ENCODE peak calls at places on chromosomes 11 and 22, in seven cellular contexts. P is NCI-H1092 treated with DMSO at 0.1 percent for 48 hours; D is Ammon's horn; X is endodermal cell; K is tibial nerve; B is T-helper 9 cell; L is activated T-helper 1 cell treated with anti-CD3 and anti-CD28 coated beads, Interleukin-12 subunit alpha, Interleukin-12 subunit beta, Interleukin-2, Interleukin-4 antibody, amounts not matched to agents 30 ng/mL and 10 ng/mL and 1 ng/mL, durations not matched to agents 14 hours and 24 hours and 36 hours. G is an unnamed sample.

GRCh38 chr11:117663826-117664225 is 133.2 kb downstream of the DSCAML1 start:
- DNase-seq in P (peak), D (peak), X (no peak), K (no peak), B (no peak), L (no peak), G (no peak)

GRCh38 chr11:128533473-128533872 is 53.9 kb downstream of the ETS1 start:
- DNase-seq in P (no peak), D (no peak), X (no peak), K (no peak), B (no peak), L (no peak), G (no peak)

GRCh38 chr22:24954114-24954463 is 1.6 kb downstream of the KIAA1671 start:
- DNase-seq in P (no peak), D (peak), X (peak), K (no peak), B (no peak), L (no peak), G (no peak)

GRCh38 chr11:121004196-121004840 is 19.6 kb upstream of the TBCEL start:
- DNase-seq in P (no peak), D (no peak), X (peak), K (no peak), B (no peak), L (no peak), G (no peak)

GRCh38 chr11:72812968-72813739 is 1.1 kb upstream of the ATG16L2 start:
- DNase-seq in P (peak), D (no peak), X (peak), K (no peak), B (peak), L (peak), G (peak)

GRCh38 chr11:70574725-70575347 is 176.5 kb downstream of the CTTN start:
- DNase-seq in P (no peak), D (no peak), X (peak), K (no peak), B (no peak), L (no peak), G (no peak)

GRCh38 chr11:225734-226453 is 10.2 kb downstream of the SIRT3 start:
- DNase-seq in P (no peak), D (no peak), X (peak), K (no peak), B (no peak), L (no peak), G (no peak)

GRCh38 chr11:16893456-16894076 is 120.6 kb downstream of the PLEKHA7 start:
- DNase-seq in P (no peak), D (no peak), X (peak), K (no peak), B (no peak), L (no peak), G (no peak)

GRCh38 chr22:40748388-40748970 is 69.2 kb downstream of the MCHR1 start:
- DNase-seq in P (no peak), D (no peak), X (peak), K (no peak), B (no peak), L (no peak), G (no peak)

GRCh38 chr11:132588366-132588765 is 943.9 kb downstream of the OPCML start:
- DNase-seq in P (no peak), D (no peak), X (no peak), K (no peak), B (no peak), L (no peak), G (no peak)

GRCh38 chr11:1260023-1260501 is 37.2 kb downstream of the MUC5B start:
- DNase-seq in P (no peak), D (no peak), X (peak), K (no peak), B (no peak), L (peak), G (peak)

GRCh38 chr11:26188559-26188958 is 143.4 kb upstream of the ANO3 start:
- DNase-seq in P (no peak), D (no peak), X (no peak), K (no peak), B (no peak), L (no peak), G (no peak)

GRCh38 chr11:62601114-62601363 is 626 bp downstream of the MTA2 start:
- DNase-seq in P (peak), D (peak), X (peak), K (no peak), B (peak), L (no peak), G (peak)

GRCh38 chr11:118921929-118922744 is 3.6 kb downstream of the BCL9L start:
- DNase-seq in P (no peak), D (peak), X (peak), K (peak), B (no peak), L (no peak), G (peak)

GRCh38 chr22:25492950-25493790 is 71.3 kb upstream of the GRK3 start:
- DNase-seq in P (peak), D (peak), X (no peak), K (no peak), B (no peak), L (no peak), G (no peak)

GRCh38 chr11:125351868-125352250 is 144.2 kb downstream of the FEZ1 start:
- DNase-seq in P (no peak), D (no peak), X (no peak), K (no peak), B (no peak), L (no peak), G (no peak)

GRCh38 chr22:49503896-49504521 is 323.7 kb downstream of the BRD1 start:
- DNase-seq in P (no peak), D (no peak), X (peak), K (no peak), B (no peak), L (no peak), G (no peak)

GRCh38 chr11:8273281-8273680 is 9.6 kb upstream of the LMO1 start:
- DNase-seq in P (no peak), D (no peak), X (no peak), K (no peak), B (no peak), L (no peak), G (no peak)

GRCh38 chr11:114166897-114167323 is 107.4 kb downstream of the ZBTB16 start:
- DNase-seq in P (peak), D (peak), X (no peak), K (peak), B (no peak), L (no peak), G (no peak)

GRCh38 chr22:45984316-45984916 is 7.5 kb upstream of the WNT7B start:
- DNase-seq in P (no peak), D (no peak), X (no peak), K (no peak), B (no peak), L (no peak), G (no peak)

GRCh38 chr11:123973816-123974215 is 3.8 kb downstream of the OR10S1 start:
- DNase-seq in P (no peak), D (no peak), X (no peak), K (no peak), B (no peak), L (no peak), G (no peak)

GRCh38 chr22:32723632-32724031 is 77.9 kb upstream of the TIMP3 start:
- DNase-seq in P (no peak), D (peak), X (no peak), K (peak), B (peak), L (peak), G (peak)

GRCh38 chr11:128886401-128887119 is 4.6 kb upstream of the KCNJ5 start:
- DNase-seq in P (peak), D (no peak), X (peak), K (no peak), B (no peak), L (no peak), G (peak)

GRCh38 chr22:45201678-45202332 is 38.1 kb downstream of the NUP50 start:
- DNase-seq in P (no peak), D (no peak), X (peak), K (no peak), B (no peak), L (no peak), G (no peak)

GRCh38 chr11:103637250-103637649 is 399.2 kb upstream of the DDI1 start:
- DNase-seq in P (no peak), D (no peak), X (no peak), K (no peak), B (no peak), L (no peak), G (no peak)

GRCh38 chr11:104609297-104609696 is 289.0 kb downstream of the CASP12 start:
- DNase-seq in P (peak), D (peak), X (peak), K (no peak), B (no peak), L (peak), G (peak)